ENCODE peak calls at places on chromosomes 16 and 17, in ten cellular contexts. K is Peyer's patch; J is Panc1; N is CD8-positive, alpha-beta T cell; B is HCT116; D is fibroblast of lung; T is cardiac fibroblast; G is left lung; C is lung; W is heart right ventricle. L is an unnamed sample.

GRCh38 chr17:59372138-59372751 is 40.8 kb downstream of the YPEL2 start:
- DNase-seq in K (peak), J (no peak), N (no peak), B (no peak), D (peak), T (peak), G (no peak), C (peak), W (peak), L (peak)

GRCh38 chr17:50199651-50200446 is 1.6 kb downstream of the COL1A1 start:
- DNase-seq in K (peak), J (no peak), N (peak), B (peak), D (peak), T (peak), G (peak), C (peak), W (peak), L (peak)

GRCh38 chr17:51103050-51103449 is 17.6 kb downstream of the SPAG9 start:
- DNase-seq in K (no peak), J (no peak), N (no peak), B (no peak), D (no peak), T (no peak), G (no peak), C (no peak), W (no peak), L (no peak)

GRCh38 chr17:43125133-43125966 is at the start of gene BRCA1:
- DNase-seq in K (peak), J (peak), N (peak), B (peak), D (peak), T (peak), G (peak), C (peak), W (peak), L (peak)

GRCh38 chr16:55475919-55476318 is 3.1 kb upstream of the MMP2 start:
- DNase-seq in K (no peak), J (no peak), N (no peak), B (no peak), D (no peak), T (no peak), G (no peak), C (no peak), W (no peak), L (no peak)

GRCh38 chr16:90077240-90077756 is at the start of gene PRDM7:
- DNase-seq in K (peak), J (peak), N (peak), B (peak), D (peak), T (peak), G (peak), C (peak), W (peak), L (peak)

GRCh38 chr17:61238455-61238933 is 161.1 kb upstream of the TBX2 start:
- DNase-seq in K (no peak), J (no peak), N (no peak), B (no peak), D (peak), T (no peak), G (no peak), C (no peak), W (no peak), L (no peak)

GRCh38 chr16:74578838-74579237 is 28.1 kb downstream of the GLG1 start:
- DNase-seq in K (no peak), J (no peak), N (no peak), B (no peak), D (no peak), T (no peak), G (no peak), C (no peak), W (no peak), L (no peak)

GRCh38 chr16:52498640-52499039 is 48.3 kb downstream of the TOX3 start:
- DNase-seq in K (no peak), J (no peak), N (no peak), B (no peak), D (peak), T (no peak), G (no peak), C (no peak), W (no peak), L (no peak)

GRCh38 chr17:50820651-50821050 is 14.7 kb upstream of the WFIKKN2 start:
- DNase-seq in K (no peak), J (no peak), N (no peak), B (no peak), D (no peak), T (no peak), G (no peak), C (no peak), W (no peak), L (no peak)

GRCh38 chr17:76843703-76844484 is 24.3 kb upstream of the MGAT5B start:
- DNase-seq in K (no peak), J (no peak), N (no peak), B (no peak), D (no peak), T (peak), G (no peak), C (no peak), W (no peak), L (no peak)

GRCh38 chr17:66636111-66636510 is 198.8 kb upstream of the CACNG5 start:
- DNase-seq in K (no peak), J (no peak), N (no peak), B (no peak), D (peak), T (peak), G (no peak), C (no peak), W (no peak), L (no peak)

GRCh38 chr16:74841904-74842303 is 67.3 kb upstream of the FA2H start:
- DNase-seq in K (peak), J (no peak), N (no peak), B (no peak), D (no peak), T (no peak), G (no peak), C (no peak), W (no peak), L (no peak)

GRCh38 chr17:40554646-40555295 is 10.5 kb downstream of the CCR7 start:
- DNase-seq in K (peak), J (no peak), N (no peak), B (no peak), D (no peak), T (no peak), G (no peak), C (peak), W (no peak), L (peak)

GRCh38 chr17:58172369-58173071 is 5.7 kb downstream of the OR4D2 start:
- DNase-seq in K (no peak), J (no peak), N (peak), B (peak), D (peak), T (peak), G (no peak), C (no peak), W (no peak), L (peak)

GRCh38 chr16:48583075-48584065 is 26.6 kb downstream of the N4BP1 start:
- DNase-seq in K (no peak), J (no peak), N (no peak), B (no peak), D (peak), T (peak), G (no peak), C (peak), W (no peak), L (no peak)

GRCh38 chr16:88376835-88377726 is 5.7 kb upstream of the ZNF469 start:
- DNase-seq in K (no peak), J (no peak), N (no peak), B (no peak), D (peak), T (no peak), G (peak), C (no peak), W (no peak), L (no peak)

GRCh38 chr16:49923411-49923810 is 67.5 kb upstream of the ZNF423 start:
- DNase-seq in K (no peak), J (no peak), N (no peak), B (no peak), D (no peak), T (no peak), G (no peak), C (no peak), W (no peak), L (no peak)

GRCh38 chr16:2592786-2593185 is 55.0 kb downstream of the PDPK1 start:
- DNase-seq in K (no peak), J (no peak), N (no peak), B (no peak), D (no peak), T (no peak), G (peak), C (no peak), W (no peak), L (no peak)

GRCh38 chr17:34153988-34154387 is 101.1 kb upstream of the CCL2 start:
- DNase-seq in K (no peak), J (no peak), N (no peak), B (no peak), D (no peak), T (no peak), G (no peak), C (no peak), W (no peak), L (no peak)

GRCh38 chr17:45018514-45019176 is 32.8 kb downstream of the DCAKD start:
- DNase-seq in K (peak), J (no peak), N (no peak), B (no peak), D (no peak), T (no peak), G (no peak), C (no peak), W (no peak), L (peak)

GRCh38 chr16:19173649-19174383 is 5.8 kb downstream of the SYT17 start:
- DNase-seq in K (peak), J (no peak), N (no peak), B (no peak), D (no peak), T (no peak), G (no peak), C (no peak), W (no peak), L (no peak)

GRCh38 chr17:60169921-60170817 is 20.4 kb downstream of the CA4 start:
- DNase-seq in K (peak), J (no peak), N (no peak), B (no peak), D (no peak), T (peak), G (no peak), C (peak), W (peak), L (no peak)

GRCh38 chr16:1786242-1787055 is 3.7 kb downstream of the NUBP2 start:
- DNase-seq in K (no peak), J (no peak), N (no peak), B (no peak), D (no peak), T (no peak), G (peak), C (no peak), W (no peak), L (no peak)

GRCh38 chr17:43983515-43984411 is 20.7 kb upstream of the NAGS start:
- DNase-seq in K (peak), J (no peak), N (no peak), B (no peak), D (no peak), T (no peak), G (peak), C (no peak), W (no peak), L (no peak)

GRCh38 chr16:66668777-66669444 is 27.6 kb downstream of the CMTM4 start:
- DNase-seq in K (no peak), J (no peak), N (no peak), B (no peak), D (peak), T (peak), G (no peak), C (no peak), W (no peak), L (no peak)

GRCh38 chr17:6753006-6753445 is 2.8 kb upstream of the XAF1 start:
- DNase-seq in K (peak), J (no peak), N (peak), B (no peak), D (peak), T (peak), G (no peak), C (peak), W (peak), L (peak)

GRCh38 chr16:12801511-12802042 is 2.1 kb downstream of the CPPED1 start:
- DNase-seq in K (no peak), J (no peak), N (no peak), B (no peak), D (peak), T (peak), G (no peak), C (peak), W (no peak), L (peak)

GRCh38 chr17:47956818-47957590 is 679 bp downstream of the PRR15L start:
- DNase-seq in K (no peak), J (no peak), N (no peak), B (no peak), D (no peak), T (no peak), G (no peak), C (no peak), W (no peak), L (no peak)

GRCh38 chr17:47955497-47956461 is 1.9 kb downstream of the PRR15L start:
- DNase-seq in K (peak), J (no peak), N (no peak), B (no peak), D (no peak), T (no peak), G (peak), C (peak), W (no peak), L (no peak)

GRCh38 chr17:47950448-47950847 is 7.2 kb downstream of the PRR15L start:
- DNase-seq in K (no peak), J (no peak), N (no peak), B (no peak), D (no peak), T (no peak), G (no peak), C (no peak), W (no peak), L (no peak)

GRCh38 chr17:47952181-47953021 is 5.3 kb downstream of the PRR15L start:
- DNase-seq in K (peak), J (no peak), N (no peak), B (no peak), D (no peak), T (no peak), G (no peak), C (peak), W (no peak), L (no peak)

DNA sequence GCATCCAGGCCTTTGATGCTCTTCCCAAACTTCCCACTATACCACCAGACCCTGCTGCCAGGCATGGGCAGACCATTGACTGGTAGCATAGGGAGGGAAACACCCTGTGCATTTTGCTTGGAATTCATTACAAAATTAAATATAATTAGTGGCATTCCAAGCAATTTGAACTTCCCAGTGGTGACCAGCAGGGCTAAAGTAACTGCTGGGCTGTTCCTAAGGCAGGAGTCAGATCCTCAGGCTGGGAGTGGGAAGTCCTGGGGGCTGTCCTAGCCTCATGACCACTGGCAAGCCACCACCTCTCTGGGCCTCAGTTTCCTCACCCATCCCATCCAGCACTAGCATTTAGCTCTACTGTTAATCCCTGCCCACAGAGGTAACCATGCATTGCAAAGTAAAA is 3.7 kb downstream of the PRR15L start:
- DNase-seq in K (no peak), J (no peak), N (no peak), B (no peak), D (no peak), T (no peak), G (no peak), C (no peak), W (no peak), L (no peak)
- H3K4me3 ChIP-seq in K (peak), J (no peak), N (no peak), B (no peak), D (no peak), T (no peak), G (peak), C (no peak), W (no peak), L (no peak)

DNA sequence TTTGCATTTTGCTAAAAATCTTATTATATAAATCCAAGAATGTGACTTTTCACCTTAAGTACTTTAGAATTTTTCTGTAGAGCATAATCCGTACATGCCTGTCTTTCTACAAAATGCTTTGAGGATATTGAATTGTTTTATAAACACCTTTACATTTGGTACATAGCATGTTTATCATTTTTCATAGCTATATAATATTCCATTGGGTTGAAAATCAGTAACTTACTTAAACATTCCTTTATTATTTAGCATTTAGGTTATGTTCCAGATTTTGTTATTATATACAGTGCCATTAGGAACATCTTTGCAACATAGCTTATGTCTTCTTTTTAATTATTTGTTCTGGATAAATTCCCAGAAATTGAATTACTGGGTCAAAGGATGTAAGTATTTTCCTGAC is 17.0 kb upstream of the NOL11 start:
- DNase-seq in K (no peak), J (no peak), N (no peak), B (no peak), D (no peak), T (no peak), G (no peak), C (no peak), W (no peak), L (no peak)
- TF ChIP-seq CTCF in K (no peak), J (no peak), N (no peak), B (no peak), D (no peak), T (no peak), G (no peak), C (no peak), W (no peak), L (no peak)

GRCh38 chr16:80570106-80570478 is 29.3 kb downstream of the DYNLRB2 start:
- DNase-seq in K (no peak), J (no peak), N (no peak), B (no peak), D (peak), T (peak), G (no peak), C (no peak), W (no peak), L (no peak)
- H3K4me3 ChIP-seq in K (no peak), J (no peak), N (no peak), B (no peak), D (no peak), T (no peak), G (no peak), C (no peak), W (no peak), L (no peak)

GRCh38 chr17:63679214-63679613 is 20.7 kb downstream of the LIMD2 start:
- DNase-seq in K (no peak), J (no peak), N (no peak), B (no peak), D (no peak), T (no peak), G (no peak), C (no peak), W (no peak), L (no peak)
- TF ChIP-seq CTCF in K (no peak), J (peak), N (no peak), B (no peak), D (no peak), T (no peak), G (no peak), C (no peak), W (no peak), L (no peak)

DNA sequence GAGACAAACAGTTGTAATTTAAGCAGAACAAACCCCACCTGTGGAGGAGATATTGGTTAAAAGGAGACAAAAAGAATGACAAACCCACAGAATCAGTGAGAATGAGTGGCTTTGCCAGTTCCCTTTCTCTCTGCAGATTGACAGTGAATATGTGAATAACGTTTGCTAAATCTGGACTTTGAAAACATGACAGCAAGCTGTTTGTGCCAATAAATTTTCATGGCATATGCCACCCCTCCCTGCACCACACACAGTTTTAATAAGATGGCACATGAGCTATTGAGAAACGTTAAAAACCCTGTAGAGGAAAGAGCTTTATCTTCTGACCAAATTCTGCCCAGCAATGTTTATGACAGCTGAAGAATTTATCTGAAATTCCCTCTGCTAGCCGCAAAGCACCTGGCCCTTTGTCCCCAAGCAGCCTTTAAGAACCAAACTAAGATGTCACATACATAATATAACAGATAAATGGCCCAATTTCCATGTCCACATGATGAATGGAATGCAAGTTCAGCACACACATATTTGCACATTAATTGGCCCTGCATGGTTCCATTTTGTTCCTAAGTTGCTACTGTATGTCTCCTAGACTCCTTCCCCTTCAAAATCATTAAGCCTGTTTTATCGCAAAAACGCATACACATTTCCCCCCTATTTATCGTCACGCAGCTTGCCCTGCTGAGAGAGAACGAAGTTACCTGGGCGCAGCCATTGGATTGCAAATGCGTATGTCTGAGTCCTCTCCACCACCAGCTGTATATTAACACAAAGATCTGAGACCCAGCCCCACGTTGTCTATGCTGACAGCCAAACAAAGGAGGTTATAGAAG is 773.5 kb upstream of the EEF2KMT start:
- DNase-seq in K (no peak), J (no peak), N (no peak), B (no peak), D (no peak), T (no peak), G (no peak), C (no peak), W (no peak), L (no peak)
- H3K4me3 ChIP-seq in K (no peak), J (no peak), N (no peak), B (no peak), D (no peak), T (no peak), G (no peak), C (no peak), W (no peak), L (no peak)

L was measured in GM12865.